ENCODE peak calls at places on chromosomes 2 and 18, in six cellular contexts. F is psoas muscle, D is SHP77, R is T-helper 2 cell, C is COR-L47, Q is hypothalamus. E is an unnamed sample.

GRCh38 chr2:29518010-29518409 is 402.8 kb downstream of the CLIP4 start:
- DNase-seq in F (no peak), D (no peak), R (no peak), C (no peak), Q (no peak), E (no peak)

GRCh38 chr18:34342960-34343359 is 118.2 kb upstream of the NOL4 start:
- DNase-seq in F (no peak), D (no peak), R (no peak), C (no peak), Q (no peak), E (no peak)

GRCh38 chr2:232903989-232904388 is 33.9 kb downstream of the SNORC start:
- DNase-seq in F (no peak), D (no peak), R (no peak), C (no peak), Q (no peak), E (no peak)

GRCh38 chr2:176080540-176081355 is 3.0 kb downstream of the EVX2 start:
- DNase-seq in F (no peak), D (no peak), R (no peak), C (no peak), Q (no peak), E (no peak)

GRCh38 chr18:68918216-68918615 is 120.3 kb downstream of the CCDC102B start:
- DNase-seq in F (no peak), D (no peak), R (no peak), C (no peak), Q (no peak), E (no peak)

GRCh38 chr2:45119855-45120254 is 110.6 kb upstream of the SIX2 start:
- DNase-seq in F (no peak), D (no peak), R (no peak), C (no peak), Q (no peak), E (no peak)

GRCh38 chr18:36153771-36154170 is 24.1 kb downstream of the ELP2 start:
- DNase-seq in F (no peak), D (no peak), R (no peak), C (no peak), Q (no peak), E (no peak)

GRCh38 chr2:176461098-176461497 is 191.9 kb downstream of the MTX2 start:
- DNase-seq in F (no peak), D (no peak), R (no peak), C (no peak), Q (no peak), E (no peak)

GRCh38 chr2:70688427-70688826 is 79.6 kb downstream of the ADD2 start:
- DNase-seq in F (no peak), D (no peak), R (no peak), C (no peak), Q (no peak), E (no peak)

GRCh38 chr2:210190345-210190744 is 19.1 kb upstream of the KANSL1L start:
- DNase-seq in F (no peak), D (no peak), R (no peak), C (no peak), Q (no peak), E (no peak)

GRCh38 chr2:160583162-160583522 is 89.5 kb upstream of the RBMS1 start:
- DNase-seq in F (no peak), D (no peak), R (no peak), C (peak; percentile 11), Q (no peak), E (no peak)

GRCh38 chr2:172613035-172613434 is 57.1 kb downstream of the PDK1 start:
- DNase-seq in F (no peak), D (no peak), R (no peak), C (no peak), Q (no peak), E (peak; percentile 55)

GRCh38 chr2:98463988-98464771 is 19.5 kb downstream of the INPP4A start:
- DNase-seq in F (no peak), D (no peak), R (no peak), C (no peak), Q (no peak), E (no peak)

GRCh38 chr2:159617080-159617479 is 732 bp upstream of the BAZ2B start:
- DNase-seq in F (no peak), D (no peak), R (no peak), C (no peak), Q (no peak), E (no peak)

GRCh38 chr2:144115892-144116291 is 404.0 kb downstream of the ZEB2 start:
- DNase-seq in F (no peak), D (no peak), R (no peak), C (no peak), Q (no peak), E (no peak)

GRCh38 chr2:3443685-3444084 is 64.2 kb downstream of the TRAPPC12 start:
- DNase-seq in F (no peak), D (no peak), R (no peak), C (no peak), Q (no peak), E (peak; percentile 55)

GRCh38 chr2:178241852-178242551 is 47.7 kb downstream of the OSBPL6 start:
- DNase-seq in F (no peak), D (peak; percentile 17), R (no peak), C (peak; percentile 12), Q (no peak), E (no peak)

GRCh38 chr2:218402491-218402901 is 2.8 kb downstream of the CTDSP1 start:
- DNase-seq in F (no peak), D (no peak), R (no peak), C (no peak), Q (no peak), E (no peak)

GRCh38 chr2:21453728-21454127 is 330.0 kb downstream of the TDRD15 start:
- DNase-seq in F (no peak), D (no peak), R (no peak), C (no peak), Q (no peak), E (no peak)

GRCh38 chr2:6370753-6371152 is 495.0 kb downstream of the CMPK2 start:
- DNase-seq in F (no peak), D (no peak), R (no peak), C (no peak), Q (no peak), E (peak; percentile 89)

GRCh38 chr2:16149349-16150243 is 209.2 kb downstream of the MYCN start:
- DNase-seq in F (no peak), D (no peak), R (no peak), C (no peak), Q (no peak), E (no peak)

GRCh38 chr2:68377137-68377780 is 12.2 kb downstream of the PLEK start:
- DNase-seq in F (no peak), D (no peak), R (no peak), C (no peak), Q (no peak), E (no peak)

GRCh38 chr2:58629720-58630119 is 388.6 kb upstream of the FANCL start:
- DNase-seq in F (no peak), D (no peak), R (no peak), C (no peak), Q (no peak), E (no peak)

GRCh38 chr2:71614976-71615768 is 161.8 kb downstream of the DYSF start:
- DNase-seq in F (peak; percentile 92), D (no peak), R (no peak), C (no peak), Q (no peak), E (peak; percentile 5)

GRCh38 chr2:216015722-216016464 is 2.5 kb upstream of the MREG start:
- DNase-seq in F (no peak), D (peak; percentile 53), R (no peak), C (peak; percentile 14), Q (no peak), E (peak; percentile 84)

GRCh38 chr2:37776487-37776886 is 105.0 kb upstream of the CDC42EP3 start:
- DNase-seq in F (no peak), D (no peak), R (no peak), C (no peak), Q (no peak), E (no peak)

GRCh38 chr2:148167241-148167766 is 146.4 kb downstream of the MBD5 start:
- DNase-seq in F (no peak), D (no peak), R (no peak), C (no peak), Q (no peak), E (no peak)

GRCh38 chr18:5895300-5895885 is at the start of gene TMEM200C:
- DNase-seq in F (no peak), D (no peak), R (no peak), C (peak; percentile 67), Q (no peak), E (peak; percentile 11)

E was measured in WERI-Rb-1.